ENCODE peak calls at places on chromosomes 16 and 17, in four cellular contexts. X is EL, R is KG1, Y is COR-L47. B is an unnamed sample.

GRCh38 chr17:35801583-35802224 is 6.3 kb upstream of the MMP28 start:
- DNase-seq in X (peak; percentile 12), R (peak; percentile 85), Y (peak; percentile 15), B (peak; percentile 71)

GRCh38 chr16:53048139-53048915 is 4.4 kb downstream of the CHD9NB start:
- DNase-seq in X (no peak), R (no peak), Y (no peak), B (no peak)

GRCh38 chr17:16439303-16439791 is 24.0 kb downstream of the TRPV2 start:
- DNase-seq in X (no peak), R (no peak), Y (no peak), B (peak; percentile 38)

GRCh38 chr17:15488557-15488956 is 21.1 kb upstream of the CDRT4 start:
- DNase-seq in X (no peak), R (no peak), Y (no peak), B (no peak)

GRCh38 chr16:13999895-14000425 is 71.2 kb upstream of the MRTFB start:
- DNase-seq in X (no peak), R (no peak), Y (no peak), B (no peak)

GRCh38 chr16:66342294-66342900 is 24.1 kb upstream of the CDH5 start:
- DNase-seq in X (peak; percentile 16), R (no peak), Y (no peak), B (peak; percentile 18)

GRCh38 chr16:4652561-4652960 is 27.9 kb downstream of the MGRN1 start:
- DNase-seq in X (no peak), R (no peak), Y (no peak), B (no peak)

GRCh38 chr17:39581071-39581831 is 26.5 kb downstream of the NEUROD2 start:
- DNase-seq in X (no peak), R (no peak), Y (no peak), B (no peak)

GRCh38 chr17:69761767-69762321 is 313.2 kb upstream of the KCNJ16 start:
- DNase-seq in X (peak; percentile 96), R (no peak), Y (no peak), B (peak; percentile 96)

GRCh38 chr17:1644493-1645206 is 882 bp downstream of the SCARF1 start:
- DNase-seq in X (peak; percentile 76), R (no peak), Y (no peak), B (peak; percentile 69)

GRCh38 chr16:54817432-54817831 is 113.2 kb upstream of the IRX5 start:
- DNase-seq in X (peak; percentile 2), R (no peak), Y (peak; percentile 15), B (no peak)

GRCh38 chr17:43721537-43722268 is 36.9 kb downstream of the SOST start:
- DNase-seq in X (peak; percentile 20), R (no peak), Y (no peak), B (peak; percentile 31)

GRCh38 chr16:15764112-15764511 is 92.7 kb downstream of the MYH11 start:
- DNase-seq in X (no peak), R (no peak), Y (no peak), B (no peak)

GRCh38 chr17:4852504-4853075 is 19.4 kb downstream of the MINK1 start:
- DNase-seq in X (peak; percentile 71), R (no peak), Y (no peak), B (peak; percentile 34)

GRCh38 chr17:69150333-69150732 is 8.6 kb upstream of the ABCA6 start:
- DNase-seq in X (no peak), R (no peak), Y (no peak), B (no peak)

GRCh38 chr17:77419547-77420475 is 279.0 kb downstream of the SEC14L1 start:
- DNase-seq in X (peak; percentile 52), R (no peak), Y (peak; percentile 27), B (peak; percentile 74)

GRCh38 chr17:61996916-61997605 is 68.0 kb downstream of the MED13 start:
- DNase-seq in X (no peak), R (no peak), Y (no peak), B (no peak)

GRCh38 chr17:61475726-61476125 is 23.5 kb downstream of the TBX4 start:
- DNase-seq in X (peak; percentile 78), R (no peak), Y (no peak), B (peak; percentile 42)

GRCh38 chr16:56985288-56985961 is 3.9 kb upstream of the NLRC5 start:
- DNase-seq in X (peak; percentile 87), R (no peak), Y (no peak), B (peak; percentile 93)

GRCh38 chr16:22948603-22949368 is 134.8 kb downstream of the HS3ST2 start:
- DNase-seq in X (peak; percentile 54), R (no peak), Y (no peak), B (peak; percentile 6)

GRCh38 chr17:2937331-2938003 is 125.9 kb downstream of the OR1D5 start:
- DNase-seq in X (peak; percentile 43), R (no peak), Y (no peak), B (no peak)

GRCh38 chr17:35057332-35057915 is 6.1 kb downstream of the RFFL start:
- DNase-seq in X (no peak), R (no peak), Y (no peak), B (no peak)

GRCh38 chr16:77788196-77789084 is at the start of gene VAT1L:
- DNase-seq in X (peak; percentile 31), R (no peak), Y (peak; percentile 21), B (peak; percentile 80)

GRCh38 chr16:88971371-88972097 is 5.5 kb downstream of the CBFA2T3 start:
- DNase-seq in X (no peak), R (no peak), Y (no peak), B (no peak)

GRCh38 chr16:83744521-83744981 is 63.2 kb upstream of the HSBP1 start:
- DNase-seq in X (peak; percentile 77), R (no peak), Y (no peak), B (peak; percentile 68)

GRCh38 chr16:26787924-26788323 is 278.8 kb upstream of the C16orf82 start:
- DNase-seq in X (no peak), R (no peak), Y (no peak), B (no peak)

GRCh38 chr16:9820481-9821246 is 361.6 kb downstream of the GRIN2A start:
- DNase-seq in X (no peak), R (no peak), Y (no peak), B (no peak)

GRCh38 chr17:55407641-55408566 is 13.7 kb downstream of the MMD start:
- DNase-seq in X (no peak), R (no peak), Y (no peak), B (no peak)

GRCh38 chr17:3972281-3972731 is 8.1 kb upstream of the ATP2A3 start:
- DNase-seq in X (no peak), R (no peak), Y (no peak), B (no peak)

GRCh38 chr17:1162116-1162855 is 17.5 kb downstream of the ABR start:
- DNase-seq in X (no peak), R (no peak), Y (no peak), B (no peak)

GRCh38 chr16:13521356-13521755 is 398.6 kb upstream of the ERCC4 start:
- DNase-seq in X (no peak), R (no peak), Y (no peak), B (no peak)

GRCh38 chr17:57415737-57416354 is 159.5 kb downstream of the MSI2 start:
- DNase-seq in X (no peak), R (no peak), Y (no peak), B (no peak)

GRCh38 chr16:29148867-29149272 is 164.0 kb downstream of the LAT start:
- DNase-seq in X (no peak), R (no peak), Y (no peak), B (no peak)

GRCh38 chr16:58118801-58119508 is 10.2 kb downstream of the CFAP20 start:
- DNase-seq in X (no peak), R (no peak), Y (no peak), B (no peak)

GRCh38 chr17:68491381-68491849 is 20.8 kb upstream of the PRKAR1A start:
- DNase-seq in X (no peak), R (peak; percentile 13), Y (no peak), B (no peak)

GRCh38 chr16:1220098-1220728 is 4.9 kb downstream of the TPSG1 start:
- DNase-seq in X (no peak), R (no peak), Y (no peak), B (no peak)

GRCh38 chr17:80527016-80527645 is 17.5 kb upstream of the RPTOR start:
- DNase-seq in X (peak; percentile 71), R (no peak), Y (no peak), B (no peak)

GRCh38 chr16:1333149-1333812 is at the start of gene BAIAP3:
- DNase-seq in X (no peak), R (no peak), Y (no peak), B (peak; percentile 44)

GRCh38 chr16:22054847-22055590 is 37.3 kb upstream of the VWA3A start:
- DNase-seq in X (no peak), R (no peak), Y (no peak), B (no peak)

B was measured in mesenchymal stem cell.